ENCODE peak calls at places on chromosomes 13 and 19, in four cellular contexts. X is psoas muscle, I is dorsolateral prefrontal cortex, K is hepatocyte. A is an unnamed sample.

GRCh38 chr13:39263033-39263432 is 224.8 kb downstream of the NHLRC3 start:
- DNase-seq in I (no peak), K (peak), X (peak), A (peak)

GRCh38 chr19:45154064-45154827 is 6.5 kb downstream of the NKPD1 start:
- DNase-seq in X (peak), I (no peak), K (peak), A (no peak)

GRCh38 chr13:84574851-84575250 is 692.6 kb upstream of the SLITRK1 start:
- DNase-seq in K (peak), X (no peak), I (no peak), A (no peak)

GRCh38 chr13:74751739-74752138 is 617.5 kb upstream of the KLF12 start:
- DNase-seq in X (no peak), I (no peak), K (no peak), A (no peak)

GRCh38 chr13:77697208-77698103 is at the start of gene SLAIN1:
- DNase-seq in I (peak), K (peak), X (peak), A (peak)

GRCh38 chr19:53991224-53992113 is at the start of gene CACNG6:
- DNase-seq in K (peak), X (peak), I (no peak), A (no peak)

GRCh38 chr13:110263906-110264305 is 43.1 kb downstream of the COL4A1 start:
- DNase-seq in X (no peak), I (no peak), K (peak), A (no peak)

GRCh38 chr13:77691871-77692270 is 5.6 kb upstream of the SLAIN1 start:
- DNase-seq in X (no peak), K (no peak), I (no peak), A (no peak)

GRCh38 chr13:36341718-36342117 is 4.5 kb downstream of the SPART start:
- DNase-seq in I (no peak), K (no peak), X (no peak), A (no peak)

GRCh38 chr19:4575267-4575793 is 15.8 kb upstream of the SEMA6B start:
- DNase-seq in X (peak), I (no peak), K (peak), A (no peak)

GRCh38 chr19:45791744-45792481 is 732 bp downstream of the DMWD start:
- DNase-seq in K (no peak), I (no peak), X (no peak), A (no peak)

GRCh38 chr13:40118337-40118736 is 462.9 kb downstream of the COG6 start:
- DNase-seq in I (no peak), X (no peak), K (no peak), A (no peak)

GRCh38 chr19:44684892-44685847 is 13.8 kb upstream of the CEACAM16 start:
- DNase-seq in I (no peak), X (no peak), K (peak), A (no peak)

GRCh38 chr19:19562665-19563347 is 24.7 kb downstream of the CILP2 start:
- DNase-seq in I (no peak), X (no peak), K (no peak), A (peak)

GRCh38 chr19:51803965-51804364 is 9.0 kb downstream of the FPR3 start:
- DNase-seq in X (no peak), K (no peak), I (no peak), A (no peak)

GRCh38 chr19:21256722-21257121 is 72.5 kb downstream of the ZNF708 start:
- DNase-seq in I (no peak), X (no peak), K (peak), A (no peak)

GRCh38 chr19:3192228-3192635 is 6.5 kb downstream of the NCLN start:
- DNase-seq in I (no peak), X (no peak), K (no peak), A (no peak)

GRCh38 chr13:110312669-110313031 is 5.6 kb downstream of the COL4A2 start:
- DNase-seq in I (no peak), K (peak), X (no peak), A (no peak)

GRCh38 chr13:110869231-110869804 is 45.6 kb downstream of the ANKRD10 start:
- DNase-seq in I (no peak), X (peak), K (no peak), A (no peak)

GRCh38 chr13:31372454-31372853 is 172.7 kb downstream of the B3GLCT start:
- DNase-seq in I (no peak), K (no peak), X (no peak), A (no peak)

GRCh38 chr13:75151081-75151643 is 330.8 kb downstream of the TBC1D4 start:
- DNase-seq in K (no peak), I (no peak), X (no peak), A (no peak)

GRCh38 chr13:36807616-36808015 is 11.4 kb upstream of the RFXAP start:
- DNase-seq in K (peak), X (no peak), I (no peak), A (no peak)

GRCh38 chr13:85093808-85094207 is 705.4 kb downstream of the SLITRK6 start:
- DNase-seq in X (no peak), I (no peak), K (peak), A (no peak)

GRCh38 chr13:69660155-69660554 is 447.5 kb upstream of the ATXN8OS start:
- DNase-seq in X (no peak), I (no peak), K (no peak), A (no peak)

GRCh38 chr19:48646192-48646911 is 365 bp upstream of the CA11 start:
- DNase-seq in K (peak), X (peak), I (peak), A (peak)

GRCh38 chr19:48461982-48462655 is 6.7 kb downstream of the KCNJ14 start:
- DNase-seq in I (no peak), K (no peak), X (no peak), A (no peak)

GRCh38 chr13:108733141-108733540 is 103.7 kb downstream of the MYO16 start:
- DNase-seq in K (no peak), I (no peak), X (no peak), A (no peak)

GRCh38 chr13:110070511-110071120 is 236.3 kb downstream of the COL4A1 start:
- DNase-seq in K (no peak), I (no peak), X (no peak), A (no peak)

GRCh38 chr19:21233691-21234090 is 91.9 kb downstream of the ZNF431 start:
- DNase-seq in K (no peak), I (no peak), X (no peak), A (no peak)

GRCh38 chr19:39126593-39127187 is 1.1 kb downstream of the PAK4 start:
- DNase-seq in X (no peak), I (no peak), K (peak), A (no peak)

GRCh38 chr19:28737021-28737525 is 475.9 kb downstream of the UQCRFS1 start:
- DNase-seq in I (no peak), X (no peak), K (peak), A (peak)

DNA sequence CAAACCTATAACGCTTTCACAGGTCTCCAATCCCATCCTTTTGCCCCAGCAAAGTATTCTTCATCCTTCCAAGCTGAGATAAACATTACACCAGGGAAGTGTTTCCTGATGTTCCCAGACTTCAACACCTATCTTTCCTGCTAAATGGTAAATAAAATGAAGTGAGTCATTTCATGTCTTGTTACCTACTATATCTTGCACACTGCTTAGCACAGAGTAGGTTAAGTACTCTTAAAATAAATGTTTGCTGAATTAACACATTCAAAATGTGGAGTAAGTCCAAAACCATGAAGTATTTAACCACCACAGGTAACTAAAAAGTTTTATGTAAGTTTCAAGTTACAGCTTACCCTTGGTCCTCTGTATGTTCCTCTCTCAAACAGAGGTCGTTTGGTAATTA is 3.4 kb downstream of the RBM26 start:
- DNase-seq in X (no peak), I (no peak), K (no peak), A (no peak)
- H3K4me3 ChIP-seq in X (peak), I (no peak), K (no peak), A (no peak)

DNA sequence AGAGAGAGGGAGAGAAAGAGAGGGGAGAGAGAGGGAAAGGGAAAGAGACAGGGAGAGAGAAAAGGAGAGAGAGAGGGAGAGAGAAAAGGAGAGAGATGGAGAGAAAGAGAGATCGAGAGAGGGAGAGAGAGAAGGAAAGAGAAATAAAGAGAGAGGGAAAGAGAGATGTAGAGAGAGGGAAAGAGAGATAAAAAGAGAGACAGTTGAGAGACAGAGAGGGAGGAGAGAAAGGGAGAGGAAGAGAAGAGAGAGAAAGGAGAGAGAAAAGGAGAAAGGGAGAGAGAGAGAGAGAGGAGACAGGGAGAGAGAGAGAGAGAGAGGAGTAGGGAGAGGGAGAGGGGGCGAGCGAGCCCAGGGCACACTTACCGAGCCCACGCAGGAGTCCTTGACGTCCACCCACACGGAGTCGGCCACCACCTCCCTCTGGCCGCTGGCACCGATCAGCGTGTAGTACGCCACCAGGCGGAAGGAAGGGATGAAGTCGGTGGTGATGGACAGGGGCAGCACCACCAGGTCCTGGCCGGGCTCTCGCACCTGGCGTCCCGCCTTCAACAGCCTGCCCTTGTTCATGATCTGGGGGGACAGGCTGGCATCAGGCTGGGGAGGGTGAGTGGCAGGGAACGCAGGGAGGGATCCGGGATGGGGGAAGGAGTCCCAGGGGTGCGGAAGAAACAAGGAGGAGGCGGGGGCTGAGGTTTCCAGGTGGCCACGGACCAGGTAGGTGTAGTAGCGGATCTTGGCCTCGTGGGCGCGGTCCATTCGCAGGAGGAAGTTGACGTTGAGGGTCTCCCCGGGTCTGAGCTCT is 10.0 kb downstream of the C3 start:
- DNase-seq in X (no peak), I (no peak), K (no peak), A (no peak)
- H3K4me3 ChIP-seq in X (no peak), I (no peak), K (no peak), A (no peak)

GRCh38 chr19:12034196-12034595 is 1.3 kb downstream of the ZNF433 start:
- DNase-seq in K (no peak), X (no peak), I (no peak), A (no peak)

GRCh38 chr19:12035220-12036172 is at the start of gene ZNF433:
- DNase-seq in X (peak), I (peak), K (peak), A (peak)

DNA sequence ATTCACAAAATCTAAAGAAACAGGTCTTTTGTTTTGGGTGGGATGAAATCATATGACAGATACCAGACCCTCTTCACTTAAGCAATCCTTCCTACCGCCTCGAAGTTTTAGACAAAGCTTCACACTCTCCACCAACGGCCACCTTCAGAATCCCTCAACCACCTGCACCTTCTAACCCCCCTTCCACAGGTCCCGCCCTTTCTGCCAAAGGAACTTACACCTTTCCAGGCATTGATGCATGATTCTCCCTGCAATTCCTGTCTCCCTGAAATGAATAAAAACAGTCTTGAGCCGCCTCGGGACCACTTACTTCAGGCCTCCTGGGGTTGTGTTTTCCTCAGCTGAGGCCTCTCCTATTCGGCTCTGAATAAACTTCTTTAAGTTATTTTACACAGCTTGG is 869 bp downstream of the ZNF433 start:
- DNase-seq in X (no peak), I (no peak), K (peak), A (no peak)
- H3K4me3 ChIP-seq in X (peak), I (peak), K (peak), A (no peak)

DNA sequence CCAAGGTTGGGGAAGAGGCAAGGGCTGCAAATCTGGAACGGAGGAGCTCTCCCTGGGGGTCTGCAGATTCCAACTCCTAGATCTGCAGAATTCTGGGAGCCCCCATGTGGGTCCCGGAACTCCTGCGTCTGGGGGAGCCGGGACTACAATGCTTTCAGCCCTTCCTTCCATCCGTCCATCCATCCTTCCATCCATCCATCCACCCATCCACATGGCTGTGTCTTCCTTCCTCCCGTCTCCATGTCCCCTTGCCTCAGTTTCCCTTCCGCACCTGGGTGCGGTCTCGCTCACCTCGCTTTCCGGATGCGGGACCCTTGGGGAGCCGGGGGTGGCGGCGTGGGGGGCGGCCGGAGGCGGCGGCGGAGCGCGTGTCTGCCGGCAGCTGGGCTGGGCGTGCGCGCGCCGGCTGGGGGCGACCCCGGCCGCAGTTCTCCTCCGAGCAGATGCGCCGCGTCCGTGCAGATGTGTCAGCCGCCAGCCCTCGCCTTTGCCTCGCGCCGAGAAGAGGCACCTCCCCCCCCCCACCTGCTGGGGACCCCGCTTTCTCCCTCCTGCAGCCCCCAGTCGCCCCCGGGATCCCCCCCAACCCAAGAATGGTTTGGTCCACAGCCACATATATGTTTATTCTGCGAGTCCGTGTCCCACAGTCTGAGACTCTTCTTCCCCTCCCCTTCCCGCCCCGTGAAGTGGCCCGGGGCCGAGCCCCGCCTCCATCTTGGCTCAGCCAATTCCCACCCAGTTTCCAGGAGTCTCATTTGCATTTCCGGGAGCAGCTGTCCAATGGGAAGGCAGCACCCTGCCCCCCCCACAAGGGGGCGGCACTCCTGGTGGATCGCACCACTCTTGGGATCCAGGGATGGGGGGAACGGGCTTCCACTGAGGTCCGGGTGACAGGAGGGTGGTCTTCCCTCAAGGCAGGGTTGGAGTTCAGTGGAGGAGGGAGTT is 8.8 kb downstream of the ISOC2 start:
- DNase-seq in I (peak), X (peak), K (peak), A (no peak)
- H3K4me3 ChIP-seq in I (peak), X (no peak), K (no peak), A (no peak)

A was measured in CD4-positive, alpha-beta memory T cell.